ENCODE peak calls at places on chromosomes 12 and 14, in five cellular contexts. H is dermis blood vessel endothelial cell, M is astrocyte, S is transverse colon, P is activated T-cell treated with anti-CD3 and anti-CD28 coated beads for 48 hours. G is an unnamed sample.

GRCh38 chr12:49903700-49904423 is at the start of gene FAIM2:
- DNase-seq in P (peak), H (peak), M (peak), S (peak), G (peak)

GRCh38 chr14:88749139-88749538 is 43.6 kb downstream of the EML5 start:
- DNase-seq in H (no peak), S (no peak), P (no peak), M (no peak), G (no peak)

GRCh38 chr12:22202847-22203246 is 131.7 kb downstream of the ST8SIA1 start:
- DNase-seq in P (no peak), M (no peak), H (no peak), S (no peak), G (no peak)

GRCh38 chr12:115916910-115917668 is 360.4 kb downstream of the MED13L start:
- DNase-seq in H (peak), S (peak), P (peak), M (no peak), G (peak)

GRCh38 chr12:3597526-3598210 is 106.7 kb downstream of the PRMT8 start:
- DNase-seq in M (no peak), H (no peak), S (no peak), P (no peak), G (no peak)

GRCh38 chr12:94762259-94762942 is 112.0 kb upstream of the TMCC3 start:
- DNase-seq in P (no peak), H (peak), M (no peak), S (no peak), G (peak)

GRCh38 chr12:28191690-28192089 is 1.4 kb downstream of the CCDC91 start:
- DNase-seq in M (peak), P (no peak), H (peak), S (peak), G (no peak)

GRCh38 chr14:29217813-29218450 is 451.3 kb downstream of the FOXG1 start:
- DNase-seq in S (no peak), H (no peak), P (no peak), M (no peak), G (no peak)

GRCh38 chr12:22287056-22287455 is 47.5 kb downstream of the ST8SIA1 start:
- DNase-seq in P (no peak), H (no peak), M (no peak), S (no peak), G (no peak)

GRCh38 chr12:83945871-83946270 is 966.7 kb downstream of the SLC6A15 start:
- DNase-seq in M (peak), P (no peak), S (no peak), H (no peak), G (no peak)

GRCh38 chr12:54463034-54463433 is 10.4 kb downstream of the GTSF1 start:
- DNase-seq in H (no peak), S (no peak), M (peak), P (no peak), G (no peak)

GRCh38 chr12:100279612-100280244 is 12.8 kb downstream of the SCYL2 start:
- DNase-seq in S (no peak), P (no peak), M (no peak), H (no peak), G (no peak)

GRCh38 chr12:132588821-132589669 is 21.3 kb downstream of the LRCOL1 start:
- DNase-seq in M (no peak), H (no peak), S (no peak), P (no peak), G (no peak)

GRCh38 chr12:109529618-109530300 is 43.5 kb downstream of the MMAB start:
- DNase-seq in P (no peak), S (no peak), M (no peak), H (no peak), G (no peak)

GRCh38 chr14:52827426-52827825 is 36.0 kb upstream of the GNPNAT1 start:
- DNase-seq in S (no peak), H (no peak), M (no peak), P (no peak), G (no peak)

GRCh38 chr12:51442324-51442723 is 17.7 kb downstream of the SLC4A8 start:
- DNase-seq in P (no peak), M (peak), H (no peak), S (no peak), G (no peak)

GRCh38 chr12:93022603-93023340 is 93.7 kb upstream of the EEA1 start:
- DNase-seq in P (no peak), H (no peak), M (peak), S (no peak), G (no peak)

GRCh38 chr14:100056964-100057817 is 8.0 kb upstream of the EVL start:
- DNase-seq in P (no peak), M (no peak), S (no peak), H (peak), G (peak)

GRCh38 chr12:71426648-71427047 is 12.9 kb upstream of the LGR5 start:
- DNase-seq in M (peak), H (no peak), S (no peak), P (no peak), G (no peak)

GRCh38 chr12:105089817-105090216 is 5.6 kb upstream of the ALDH1L2 start:
- DNase-seq in S (no peak), H (no peak), M (no peak), P (no peak), G (no peak)

GRCh38 chr12:110373025-110373876 is 30.3 kb downstream of the ANAPC7 start:
- DNase-seq in P (no peak), M (no peak), S (no peak), H (no peak), G (no peak)

GRCh38 chr12:103382736-103383346 is 112.9 kb downstream of the C12orf42 start:
- DNase-seq in H (no peak), P (no peak), M (no peak), S (no peak), G (no peak)